ENCODE peak calls at places on chromosomes 7 and 10, in five cellular contexts. One of them, this sample, is unnamed.

GRCh38 chr10:22702348-22702747 is 12.0 kb downstream of the PIP4K2A start:
- DNase-seq in DND-41: no peak
- DNase-seq in fibroblast of lung: peak; percentile 90
- DNase-seq in Karpas-422: no peak
- DNase-seq in HCT116: no peak
- DNase-seq in this sample: no peak

GRCh38 chr10:21860718-21861117 is 142.8 kb downstream of the DNAJC1 start:
- DNase-seq in Karpas-422: no peak
- DNase-seq in fibroblast of lung: no peak
- DNase-seq in HCT116: no peak
- DNase-seq in DND-41: no peak
- DNase-seq in this sample: no peak

GRCh38 chr10:27041196-27041595 is 59.1 kb downstream of the ANKRD26 start:
- DNase-seq in Karpas-422: no peak
- DNase-seq in HCT116: no peak
- DNase-seq in fibroblast of lung: no peak
- DNase-seq in DND-41: no peak
- DNase-seq in this sample: no peak

GRCh38 chr7:29606287-29606721 is 42.7 kb downstream of the PRR15 start:
- DNase-seq in HCT116: no peak
- DNase-seq in Karpas-422: no peak
- DNase-seq in DND-41: no peak
- DNase-seq in fibroblast of lung: peak; percentile 84
- DNase-seq in this sample: peak; percentile 78

GRCh38 chr10:22927661-22928403 is at the start of gene ARMC3:
- DNase-seq in fibroblast of lung: peak; percentile 16
- DNase-seq in HCT116: peak; percentile 18
- DNase-seq in Karpas-422: no peak
- DNase-seq in DND-41: no peak
- DNase-seq in this sample: peak; percentile 32

GRCh38 chr7:100158229-100159098 is at the start of gene TRAPPC14:
- DNase-seq in DND-41: peak; percentile 96
- DNase-seq in HCT116: no peak
- DNase-seq in fibroblast of lung: peak; percentile 71
- DNase-seq in Karpas-422: peak; percentile 93
- DNase-seq in this sample: peak; percentile 98

GRCh38 chr7:86926732-86927131 is 132.7 kb downstream of the ELAPOR2 start:
- DNase-seq in DND-41: peak; percentile 32
- DNase-seq in Karpas-422: peak; percentile 78
- DNase-seq in HCT116: peak; percentile 24
- DNase-seq in fibroblast of lung: peak; percentile 72
- DNase-seq in this sample: peak; percentile 42

GRCh38 chr7:4113271-4113670 is 568.8 kb upstream of the FOXK1 start:
- DNase-seq in Karpas-422: no peak
- DNase-seq in DND-41: no peak
- DNase-seq in fibroblast of lung: no peak
- DNase-seq in HCT116: no peak
- DNase-seq in this sample: no peak

GRCh38 chr10:33008499-33009243 is 50.6 kb upstream of the ITGB1 start:
- DNase-seq in Karpas-422: peak; percentile 91
- DNase-seq in DND-41: peak; percentile 65
- DNase-seq in HCT116: peak; percentile 71
- DNase-seq in fibroblast of lung: peak; percentile 92
- DNase-seq in this sample: peak; percentile 83

GRCh38 chr7:102404005-102404861 is 8.1 kb downstream of the PRKRIP1 start:
- DNase-seq in Karpas-422: peak; percentile 85
- DNase-seq in HCT116: peak; percentile 35
- DNase-seq in DND-41: peak; percentile 36
- DNase-seq in fibroblast of lung: peak; percentile 49
- DNase-seq in this sample: peak; percentile 26

GRCh38 chr7:122727354-122727753 is 24.6 kb upstream of the RNF148 start:
- DNase-seq in fibroblast of lung: no peak
- DNase-seq in Karpas-422: no peak
- DNase-seq in DND-41: no peak
- DNase-seq in HCT116: no peak
- DNase-seq in this sample: no peak

GRCh38 chr7:157690833-157691382 is 354.1 kb downstream of the DNAJB6 start:
- DNase-seq in HCT116: peak; percentile 71
- DNase-seq in Karpas-422: no peak
- DNase-seq in fibroblast of lung: peak; percentile 57
- DNase-seq in DND-41: peak; percentile 62
- DNase-seq in this sample: peak; percentile 52
- H3K9ac ChIP-seq in HCT116: peak overlapping the region; percentile 76
- H3K9ac ChIP-seq in Karpas-422: no peak overlapping the region
- H3K9ac ChIP-seq in fibroblast of lung: no peak overlapping the region
- H3K9ac ChIP-seq in DND-41: peak overlapping the region; percentile 83
- H3K9ac ChIP-seq in this sample: peak overlapping the region; percentile 39

GRCh38 chr7:51316262-51316665 is 345 bp downstream of the COBL start:
- DNase-seq in fibroblast of lung: no peak
- DNase-seq in DND-41: no peak
- DNase-seq in HCT116: no peak
- DNase-seq in Karpas-422: no peak
- DNase-seq in this sample: peak; percentile 68

GRCh38 chr7:51315393-51316261 is 982 bp downstream of the COBL start:
- DNase-seq in HCT116: peak; percentile 50
- DNase-seq in fibroblast of lung: no peak
- DNase-seq in Karpas-422: no peak
- DNase-seq in DND-41: no peak
- DNase-seq in this sample: peak; percentile 78

GRCh38 chr7:51314041-51314440 is 2.6 kb downstream of the COBL start:
- DNase-seq in HCT116: no peak
- DNase-seq in DND-41: no peak
- DNase-seq in Karpas-422: no peak
- DNase-seq in fibroblast of lung: no peak
- DNase-seq in this sample: no peak

GRCh38 chr7:51313276-51314035 is 3.2 kb downstream of the COBL start:
- DNase-seq in Karpas-422: no peak
- DNase-seq in HCT116: no peak
- DNase-seq in DND-41: no peak
- DNase-seq in fibroblast of lung: no peak
- DNase-seq in this sample: no peak

GRCh38 chr7:51314726-51315125 is 1.9 kb downstream of the COBL start:
- DNase-seq in DND-41: no peak
- DNase-seq in HCT116: no peak
- DNase-seq in fibroblast of lung: no peak
- DNase-seq in Karpas-422: no peak
- DNase-seq in this sample: no peak
- H3K4me3 ChIP-seq in DND-41: no peak overlapping the region
- H3K4me3 ChIP-seq in HCT116: peak overlapping the region; percentile 83
- H3K4me3 ChIP-seq in fibroblast of lung: no peak overlapping the region
- H3K4me3 ChIP-seq in Karpas-422: no peak overlapping the region
- H3K4me3 ChIP-seq in this sample: no peak overlapping the region

GRCh38 chr7:92717982-92718716 is 118.2 kb downstream of the CDK6 start:
- DNase-seq in Karpas-422: no peak
- DNase-seq in DND-41: peak; percentile 37
- DNase-seq in HCT116: no peak
- DNase-seq in fibroblast of lung: peak; percentile 57
- DNase-seq in this sample: peak; percentile 79
- H3K4me1 ChIP-seq in Karpas-422: peaks cover 11% of the 10 kb centered on the region
- H3K4me1 ChIP-seq in DND-41: peaks cover 34% of the 10 kb centered on the region
- H3K4me1 ChIP-seq in HCT116: peaks cover 3% of the 10 kb centered on the region
- H3K4me1 ChIP-seq in fibroblast of lung: peaks cover 5% of the 10 kb centered on the region
- H3K4me1 ChIP-seq in this sample: peaks cover 4% of the 10 kb centered on the region

GRCh38 chr10:34280599-34281374 is 534.3 kb downstream of the PARD3 start:
- DNase-seq in Karpas-422: no peak
- DNase-seq in DND-41: no peak
- DNase-seq in HCT116: no peak
- DNase-seq in fibroblast of lung: peak; percentile 98
- DNase-seq in this sample: no peak
- H3K9ac ChIP-seq in Karpas-422: no peak overlapping the region
- H3K9ac ChIP-seq in DND-41: no peak overlapping the region
- H3K9ac ChIP-seq in HCT116: no peak overlapping the region
- H3K9ac ChIP-seq in fibroblast of lung: no peak overlapping the region
- H3K9ac ChIP-seq in this sample: no peak overlapping the region

DNA sequence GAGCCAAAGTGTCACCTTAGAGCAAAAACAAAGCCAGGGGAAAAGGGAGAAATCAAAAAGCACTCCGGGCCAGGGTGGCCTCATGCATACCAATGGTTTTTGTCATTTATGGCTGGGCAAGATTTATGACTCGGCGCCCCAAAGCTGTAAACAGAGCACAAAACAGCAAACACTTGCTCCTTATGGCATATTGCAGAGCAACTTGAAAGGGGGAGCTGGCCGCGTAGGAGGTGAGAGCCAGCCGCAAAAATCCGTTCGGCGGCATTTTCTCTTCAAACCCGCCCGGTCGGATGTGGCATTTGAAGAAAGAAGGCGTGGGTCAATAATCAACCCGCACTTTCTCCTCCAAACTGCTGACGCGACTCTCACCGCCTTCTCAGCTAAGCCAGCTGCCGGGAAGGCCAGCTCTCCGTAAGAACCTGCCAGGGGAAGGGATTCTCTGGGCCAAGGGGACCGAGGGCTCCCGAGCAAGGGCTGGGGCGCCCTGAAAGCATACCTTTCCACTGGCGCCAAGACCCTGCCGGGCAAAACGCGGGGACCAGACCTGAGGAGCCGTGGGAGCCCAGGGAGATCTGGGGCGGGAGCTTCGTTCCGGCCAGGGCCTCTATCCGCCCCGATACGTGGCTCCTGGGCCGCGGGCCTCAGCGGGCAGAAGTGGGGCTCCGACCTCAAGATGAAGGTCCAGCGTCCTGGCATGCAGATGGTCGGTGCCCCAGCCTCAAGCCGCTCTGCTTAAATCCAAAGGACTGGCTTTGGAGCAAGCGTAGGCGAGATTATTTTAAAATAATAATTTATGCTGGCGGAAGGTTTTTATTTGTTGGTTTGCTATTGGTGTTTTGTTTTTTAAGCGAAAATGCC is 12.9 kb upstream of the HOXA2 start:
- DNase-seq in fibroblast of lung: peak; percentile 90
- DNase-seq in Karpas-422: no peak
- DNase-seq in DND-41: no peak
- DNase-seq in HCT116: peak; percentile 96
- DNase-seq in this sample: peak; percentile 81
- H3K4me3 ChIP-seq in fibroblast of lung: peak overlapping the region; percentile 57
- H3K4me3 ChIP-seq in Karpas-422: no peak overlapping the region
- H3K4me3 ChIP-seq in DND-41: no peak overlapping the region
- H3K4me3 ChIP-seq in HCT116: peak overlapping the region; percentile 60
- H3K4me3 ChIP-seq in this sample: peak overlapping the region; percentile 22

GRCh38 chr7:134781171-134781570 is 1.7 kb downstream of the CALD1 start:
- DNase-seq in HCT116: no peak
- DNase-seq in DND-41: no peak
- DNase-seq in Karpas-422: no peak
- DNase-seq in fibroblast of lung: no peak
- DNase-seq in this sample: no peak

GRCh38 chr7:134782121-134782623 is 2.7 kb downstream of the CALD1 start:
- DNase-seq in Karpas-422: no peak
- DNase-seq in DND-41: no peak
- DNase-seq in HCT116: no peak
- DNase-seq in fibroblast of lung: no peak
- DNase-seq in this sample: no peak

GRCh38 chr7:134785842-134786241 is 6.4 kb downstream of the CALD1 start:
- DNase-seq in DND-41: no peak
- DNase-seq in fibroblast of lung: no peak
- DNase-seq in Karpas-422: no peak
- DNase-seq in HCT116: no peak
- DNase-seq in this sample: no peak

GRCh38 chr7:134784251-134785049 is 5.0 kb downstream of the CALD1 start:
- DNase-seq in fibroblast of lung: no peak
- DNase-seq in DND-41: no peak
- DNase-seq in Karpas-422: no peak
- DNase-seq in HCT116: no peak
- DNase-seq in this sample: no peak

GRCh38 chr7:134783294-134784069 is 4.0 kb downstream of the CALD1 start:
- DNase-seq in HCT116: no peak
- DNase-seq in DND-41: no peak
- DNase-seq in Karpas-422: no peak
- DNase-seq in fibroblast of lung: no peak
- DNase-seq in this sample: no peak
- H3K4me1 ChIP-seq in HCT116: peaks cover 11% of the 10 kb centered on the region
- H3K4me1 ChIP-seq in DND-41: no peaks in the 10 kb centered on the region
- H3K4me1 ChIP-seq in Karpas-422: no peaks in the 10 kb centered on the region
- H3K4me1 ChIP-seq in fibroblast of lung: peaks cover 12% of the 10 kb centered on the region
- H3K4me1 ChIP-seq in this sample: no peaks in the 10 kb centered on the region

GRCh38 chr10:71963351-71963755 is 842 bp upstream of the CHST3 start:
- DNase-seq in HCT116: no peak
- DNase-seq in Karpas-422: no peak
- DNase-seq in fibroblast of lung: no peak
- DNase-seq in DND-41: no peak
- DNase-seq in this sample: no peak
- H3K9ac ChIP-seq in HCT116: peak overlapping the region; percentile 92
- H3K9ac ChIP-seq in Karpas-422: no peak overlapping the region
- H3K9ac ChIP-seq in fibroblast of lung: peak overlapping the region; percentile 83
- H3K9ac ChIP-seq in DND-41: no peak overlapping the region
- H3K9ac ChIP-seq in this sample: no peak overlapping the region

GRCh38 chr7:47371733-47372368 is 210.1 kb downstream of the TNS3 start:
- DNase-seq in fibroblast of lung: peak; percentile 34
- DNase-seq in Karpas-422: no peak
- DNase-seq in HCT116: no peak
- DNase-seq in DND-41: no peak
- DNase-seq in this sample: peak; percentile 96
- H3K4me3 ChIP-seq in fibroblast of lung: no peak overlapping the region
- H3K4me3 ChIP-seq in Karpas-422: no peak overlapping the region
- H3K4me3 ChIP-seq in HCT116: no peak overlapping the region
- H3K4me3 ChIP-seq in DND-41: no peak overlapping the region
- H3K4me3 ChIP-seq in this sample: no peak overlapping the region

This sample was measured in colonic mucosa.